ENCODE peak calls at places on chromosomes 2 and 18, in six cellular contexts. U, N, Z, R, C and J are unnamed samples.

GRCh38 chr2:206477296-206477695 is 34.0 kb downstream of the ADAM23 start:
- DNase-seq in N (no peak), Z (peak), R (no peak), C (peak), U (no peak), J (no peak)

GRCh38 chr2:160365691-160366367 is 127.8 kb downstream of the RBMS1 start:
- DNase-seq in C (no peak), N (no peak), R (no peak), Z (no peak), U (no peak), J (no peak)

GRCh38 chr2:54042341-54042740 is 71.5 kb upstream of the PSME4 start:
- DNase-seq in Z (peak), R (no peak), N (no peak), U (no peak), C (peak), J (no peak)

GRCh38 chr2:96146881-96147592 is 1.8 kb upstream of the DUSP2 start:
- DNase-seq in N (no peak), R (no peak), Z (no peak), U (peak), C (peak), J (peak)

GRCh38 chr18:77106331-77106730 is 26.3 kb downstream of the MBP start:
- DNase-seq in Z (no peak), C (no peak), N (no peak), U (no peak), R (no peak), J (no peak)

GRCh38 chr2:31523871-31524492 is 56.8 kb downstream of the SRD5A2 start:
- DNase-seq in C (peak), R (peak), U (peak), N (no peak), Z (peak), J (peak)

GRCh38 chr2:237964578-237965404 is 2.0 kb upstream of the UBE2F start:
- DNase-seq in N (no peak), C (no peak), U (no peak), Z (peak), R (no peak), J (peak)

GRCh38 chr2:40032650-40033319 is 253.7 kb upstream of the THUMPD2 start:
- DNase-seq in R (no peak), C (peak), U (no peak), Z (peak), N (no peak), J (peak)

GRCh38 chr18:62118324-62118723 is 68.5 kb downstream of the PIGN start:
- DNase-seq in U (no peak), Z (peak), R (no peak), C (no peak), N (no peak), J (no peak)

GRCh38 chr2:37232131-37232933 is 874 bp downstream of the NDUFAF7 start:
- DNase-seq in R (no peak), C (no peak), U (no peak), N (no peak), Z (peak), J (peak)

GRCh38 chr2:121776361-121776760 is 20.9 kb downstream of the TSN start:
- DNase-seq in Z (no peak), C (no peak), N (no peak), R (no peak), U (no peak), J (no peak)

GRCh38 chr2:133039531-133039930 is 369.5 kb upstream of the LYPD1 start:
- DNase-seq in C (no peak), R (no peak), U (no peak), N (no peak), Z (peak), J (no peak)

DNA sequence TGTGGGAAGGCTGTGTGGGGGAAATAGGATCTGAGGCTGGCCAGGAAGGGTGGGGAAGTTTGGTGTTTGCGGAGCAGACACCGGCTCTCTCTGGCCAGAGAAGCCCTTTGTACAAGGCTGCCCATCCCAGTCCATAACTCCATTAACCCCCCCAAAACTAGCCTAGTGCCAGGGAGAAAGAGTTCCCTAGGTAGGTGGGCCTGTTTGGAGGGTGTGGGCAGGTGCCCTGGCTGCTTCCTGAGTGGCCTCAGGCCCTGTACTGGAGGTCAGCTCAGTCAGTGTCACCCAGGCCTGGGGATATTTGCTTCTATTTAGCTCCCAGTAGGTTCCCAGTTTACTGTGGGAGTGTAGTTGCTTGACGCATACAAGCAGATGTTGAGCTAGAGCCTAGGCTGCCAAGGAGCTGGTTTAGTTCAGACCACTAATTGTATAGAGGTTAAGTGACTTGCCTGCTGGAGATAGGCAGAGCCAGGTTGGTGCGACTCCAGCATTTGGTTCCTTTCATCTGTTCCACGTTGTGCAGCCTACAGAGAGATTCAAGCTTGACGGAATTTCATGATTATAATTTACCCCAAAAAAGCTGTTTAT is 2.9 kb upstream of the GREB1 start:
- DNase-seq in Z (no peak), C (no peak), N (no peak), U (no peak), R (no peak), J (no peak)
- H4K91ac ChIP-seq in Z (no peak), C (no peak), N (no peak), U (no peak), R (no peak), J (no peak)

DNA sequence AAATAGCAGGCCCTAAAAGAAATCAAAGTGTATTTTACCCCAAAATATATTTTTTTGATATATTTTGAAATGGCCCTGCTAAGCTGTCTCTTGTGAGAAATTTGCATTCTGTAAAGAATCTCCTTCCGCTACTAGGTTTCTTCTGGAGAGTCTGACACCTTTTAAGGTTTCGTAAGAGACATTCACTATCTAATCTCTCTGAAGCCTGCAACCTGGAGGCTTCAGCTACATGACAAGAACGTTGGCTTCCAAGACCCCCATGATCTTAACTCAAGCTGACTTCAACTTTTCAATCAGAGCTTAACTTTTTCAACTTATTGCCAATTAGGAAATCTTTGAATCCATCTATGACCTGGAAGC is 1894.9 kb upstream of the LRRTM1 start:
- DNase-seq in Z (no peak), R (no peak), U (no peak), C (no peak), N (no peak), J (no peak)
- H4K91ac ChIP-seq in Z (no peak), R (no peak), U (no peak), C (no peak), N (no peak), J (no peak)

GRCh38 chr2:173008786-173009185 is 66.9 kb upstream of the MAP3K20 start:
- DNase-seq in R (no peak), U (no peak), N (no peak), C (no peak), Z (no peak), J (no peak)

DNA sequence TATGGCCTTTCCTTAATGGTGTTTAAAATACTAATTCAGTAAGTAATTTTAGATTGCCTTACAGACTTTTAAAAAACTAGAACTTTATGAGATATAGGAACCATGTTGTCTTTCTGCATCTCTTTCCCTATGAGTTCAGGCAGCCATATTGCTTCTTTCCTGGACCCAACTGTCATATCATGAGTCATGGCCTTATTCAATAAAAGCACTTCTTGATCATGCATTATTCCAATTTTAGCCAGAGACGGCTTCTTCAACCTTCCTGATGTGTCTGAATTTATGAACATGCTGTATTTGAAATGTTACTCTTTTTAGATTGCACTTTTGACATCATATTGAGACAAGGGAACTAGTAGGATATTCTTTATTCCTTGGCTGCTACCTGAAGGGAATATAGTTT is 65.4 kb upstream of the MAP3K20 start:
- DNase-seq in C (no peak), R (no peak), Z (no peak), U (no peak), N (no peak), J (no peak)
- H4K91ac ChIP-seq in C (no peak), R (no peak), Z (no peak), U (no peak), N (no peak), J (no peak)

DNA sequence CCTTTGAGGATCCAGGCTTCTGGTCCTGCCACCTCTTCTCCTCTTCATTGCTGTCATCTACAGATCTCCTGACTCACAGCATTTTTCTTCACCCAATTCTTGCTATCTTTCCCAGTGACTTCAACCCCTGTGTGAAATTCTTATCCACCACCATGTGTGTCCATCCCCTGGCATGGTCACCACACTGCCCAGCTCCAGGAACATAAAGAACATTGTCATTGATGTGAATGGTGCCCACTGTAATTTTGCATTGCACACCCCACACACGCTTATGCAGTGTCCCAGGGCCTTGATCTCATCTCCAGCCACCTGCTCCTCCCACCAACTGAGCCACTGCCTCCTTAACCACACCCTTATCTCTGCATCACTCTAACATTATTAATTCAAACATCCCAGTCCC is 85.3 kb downstream of the C1D start:
- DNase-seq in Z (no peak), N (no peak), U (no peak), C (no peak), R (no peak), J (no peak)
- H4K91ac ChIP-seq in Z (no peak), N (no peak), U (no peak), C (peak), R (no peak), J (no peak)